ENCODE peak calls at places on chromosomes 4 and X, in five cellular contexts. One of them, this sample, is unnamed.
A peak's percentile ranks its signal among the peaks of the same experiment; 100 is the strongest.

GRCh38 chr4:18917689-18918088 is 896.1 kb upstream of the LCORL start:
- DNase-seq in effector memory CD4-positive, alpha-beta T cell: no peak
- DNase-seq in epithelial cell of esophagus: peak; percentile 39
- DNase-seq in fibroblast of mammary gland: peak; percentile 6
- DNase-seq in heart left ventricle: no peak
- DNase-seq in this sample: peak; percentile 65

GRCh38 chr4:7988437-7988836 is 48.8 kb upstream of the AFAP1 start:
- DNase-seq in effector memory CD4-positive, alpha-beta T cell: no peak
- DNase-seq in epithelial cell of esophagus: peak; percentile 69
- DNase-seq in fibroblast of mammary gland: peak; percentile 53
- DNase-seq in heart left ventricle: no peak
- DNase-seq in this sample: peak; percentile 74

GRCh38 chr4:7335363-7336066 is 99.2 kb downstream of the PSAPL1 start:
- DNase-seq in fibroblast of mammary gland: no peak
- DNase-seq in heart left ventricle: peak; percentile 46
- DNase-seq in effector memory CD4-positive, alpha-beta T cell: no peak
- DNase-seq in epithelial cell of esophagus: no peak
- DNase-seq in this sample: peak; percentile 58

GRCh38 chr4:30802622-30803323 is 82.6 kb downstream of the PCDH7 start:
- DNase-seq in fibroblast of mammary gland: peak; percentile 88
- DNase-seq in heart left ventricle: no peak
- DNase-seq in epithelial cell of esophagus: peak; percentile 46
- DNase-seq in effector memory CD4-positive, alpha-beta T cell: no peak
- DNase-seq in this sample: peak; percentile 42

GRCh38 chr4:156420557-156420956 is 466.9 kb upstream of the CTSO start:
- DNase-seq in effector memory CD4-positive, alpha-beta T cell: no peak
- DNase-seq in heart left ventricle: no peak
- DNase-seq in epithelial cell of esophagus: peak; percentile 2
- DNase-seq in fibroblast of mammary gland: peak; percentile 53
- DNase-seq in this sample: no peak

GRCh38 chr4:98749206-98749605 is 90.8 kb upstream of the TSPAN5 start:
- DNase-seq in epithelial cell of esophagus: no peak
- DNase-seq in effector memory CD4-positive, alpha-beta T cell: no peak
- DNase-seq in fibroblast of mammary gland: peak; percentile 63
- DNase-seq in heart left ventricle: no peak
- DNase-seq in this sample: no peak

GRCh38 chr4:95998311-95998710 is 158.4 kb downstream of the PDHA2 start:
- DNase-seq in fibroblast of mammary gland: peak; percentile 52
- DNase-seq in effector memory CD4-positive, alpha-beta T cell: no peak
- DNase-seq in epithelial cell of esophagus: peak; percentile 81
- DNase-seq in heart left ventricle: no peak
- DNase-seq in this sample: no peak

GRCh38 chrX:13377537-13377936 is 57.7 kb upstream of the ATXN3L start:
- DNase-seq in effector memory CD4-positive, alpha-beta T cell: no peak
- DNase-seq in epithelial cell of esophagus: peak; percentile 62
- DNase-seq in heart left ventricle: peak; percentile 32
- DNase-seq in fibroblast of mammary gland: peak; percentile 97
- DNase-seq in this sample: no peak

GRCh38 chrX:124938715-124939114 is 381.0 kb upstream of the TEX13C start:
- DNase-seq in heart left ventricle: no peak
- DNase-seq in epithelial cell of esophagus: no peak
- DNase-seq in fibroblast of mammary gland: no peak
- DNase-seq in effector memory CD4-positive, alpha-beta T cell: no peak
- DNase-seq in this sample: no peak

GRCh38 chr4:180106122-180106521 is 2137.1 kb upstream of the TENM3 start:
- DNase-seq in effector memory CD4-positive, alpha-beta T cell: no peak
- DNase-seq in epithelial cell of esophagus: peak; percentile 83
- DNase-seq in fibroblast of mammary gland: peak; percentile 6
- DNase-seq in heart left ventricle: no peak
- DNase-seq in this sample: peak; percentile 26

GRCh38 chr4:81235982-81236749 is 21.1 kb upstream of the PRKG2 start:
- DNase-seq in epithelial cell of esophagus: no peak
- DNase-seq in fibroblast of mammary gland: no peak
- DNase-seq in effector memory CD4-positive, alpha-beta T cell: no peak
- DNase-seq in heart left ventricle: no peak
- DNase-seq in this sample: no peak

DNA sequence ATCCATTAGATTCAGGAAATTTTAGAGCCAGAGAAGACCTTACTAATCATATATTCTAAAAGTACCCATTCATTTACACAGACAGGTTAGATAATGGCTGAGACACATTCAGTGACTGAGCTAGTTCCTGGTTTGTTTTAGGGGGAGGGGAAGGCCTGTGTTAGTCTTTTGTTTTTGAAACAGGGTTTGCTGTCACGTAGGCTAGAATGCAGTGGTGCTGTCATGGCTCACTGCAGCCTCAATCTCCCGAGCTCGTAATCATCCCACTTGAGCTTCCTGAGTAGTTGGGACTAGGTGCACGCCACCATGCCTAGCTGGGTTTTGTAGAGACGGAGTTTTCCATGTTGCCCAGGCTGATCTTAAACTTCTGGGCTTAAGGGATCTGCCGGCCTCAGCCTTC is 10.1 kb downstream of the RBPJ start:
- DNase-seq in effector memory CD4-positive, alpha-beta T cell: no peak
- DNase-seq in heart left ventricle: no peak
- DNase-seq in epithelial cell of esophagus: no peak
- DNase-seq in fibroblast of mammary gland: no peak
- DNase-seq in this sample: no peak
- H3K4me3 ChIP-seq in effector memory CD4-positive, alpha-beta T cell: no peak overlapping the region
- H3K4me3 ChIP-seq in heart left ventricle: no peak overlapping the region
- H3K4me3 ChIP-seq in epithelial cell of esophagus: no peak overlapping the region
- H3K4me3 ChIP-seq in fibroblast of mammary gland: no peak overlapping the region
- H3K4me3 ChIP-seq in this sample: no peak overlapping the region

GRCh38 chr4:118825799-118826198 is 10.1 kb downstream of the SEC24D start:
- DNase-seq in heart left ventricle: no peak
- DNase-seq in epithelial cell of esophagus: no peak
- DNase-seq in fibroblast of mammary gland: no peak
- DNase-seq in effector memory CD4-positive, alpha-beta T cell: no peak
- DNase-seq in this sample: no peak
- H3K4me3 ChIP-seq in heart left ventricle: no peak overlapping the region
- H3K4me3 ChIP-seq in epithelial cell of esophagus: no peak overlapping the region
- H3K4me3 ChIP-seq in fibroblast of mammary gland: no peak overlapping the region
- H3K4me3 ChIP-seq in effector memory CD4-positive, alpha-beta T cell: no peak overlapping the region
- H3K4me3 ChIP-seq in this sample: no peak overlapping the region

DNA sequence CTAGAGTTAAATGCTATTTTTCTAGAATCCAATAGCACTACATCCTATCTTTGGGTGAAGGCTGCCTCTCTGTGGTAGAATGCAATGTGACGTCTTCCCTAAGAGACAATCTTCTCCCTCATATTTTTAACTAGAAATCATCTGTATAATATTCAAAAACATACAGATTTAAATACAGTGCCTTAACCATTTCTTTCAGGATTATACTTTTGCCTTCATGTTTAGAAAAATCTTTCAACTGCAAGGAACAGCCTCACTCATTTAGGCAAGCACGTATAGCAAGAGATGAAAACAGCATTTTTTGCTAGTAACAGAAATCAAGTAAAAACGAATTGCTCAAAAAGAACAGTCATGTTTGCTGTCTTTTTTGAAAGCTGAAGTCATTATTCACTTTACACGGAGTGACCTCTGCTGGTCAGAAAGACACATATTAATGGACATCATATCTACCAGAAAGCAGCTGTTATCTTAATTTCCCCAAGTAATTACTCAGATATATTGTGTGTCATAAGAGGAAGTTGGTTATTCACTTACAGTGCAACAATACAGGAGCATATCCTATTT is 422.3 kb downstream of the STPG2 start:
- DNase-seq in fibroblast of mammary gland: peak; percentile 23
- DNase-seq in heart left ventricle: no peak
- DNase-seq in effector memory CD4-positive, alpha-beta T cell: no peak
- DNase-seq in epithelial cell of esophagus: peak; percentile 67
- DNase-seq in this sample: peak; percentile 65
- H3K4me3 ChIP-seq in fibroblast of mammary gland: no peak overlapping the region
- H3K4me3 ChIP-seq in heart left ventricle: no peak overlapping the region
- H3K4me3 ChIP-seq in effector memory CD4-positive, alpha-beta T cell: no peak overlapping the region
- H3K4me3 ChIP-seq in epithelial cell of esophagus: no peak overlapping the region
- H3K4me3 ChIP-seq in this sample: no peak overlapping the region

GRCh38 chr4:68346461-68346860 is 3.4 kb downstream of the YTHDC1 start:
- DNase-seq in heart left ventricle: no peak
- DNase-seq in epithelial cell of esophagus: peak; percentile 88
- DNase-seq in effector memory CD4-positive, alpha-beta T cell: no peak
- DNase-seq in fibroblast of mammary gland: peak; percentile 61
- DNase-seq in this sample: peak; percentile 95

GRCh38 chr4:68344785-68345184 is 5.1 kb downstream of the YTHDC1 start:
- DNase-seq in effector memory CD4-positive, alpha-beta T cell: no peak
- DNase-seq in fibroblast of mammary gland: no peak
- DNase-seq in heart left ventricle: no peak
- DNase-seq in epithelial cell of esophagus: no peak
- DNase-seq in this sample: no peak

GRCh38 chr4:68349361-68350360 is at the start of gene YTHDC1:
- DNase-seq in heart left ventricle: peak; percentile 97
- DNase-seq in fibroblast of mammary gland: peak; percentile 94
- DNase-seq in epithelial cell of esophagus: peak; percentile 99
- DNase-seq in effector memory CD4-positive, alpha-beta T cell: peak; percentile 93
- DNase-seq in this sample: peak; percentile 99

GRCh38 chr4:68348577-68348976 is 1.3 kb downstream of the YTHDC1 start:
- DNase-seq in fibroblast of mammary gland: no peak
- DNase-seq in epithelial cell of esophagus: no peak
- DNase-seq in effector memory CD4-positive, alpha-beta T cell: no peak
- DNase-seq in heart left ventricle: no peak
- DNase-seq in this sample: no peak

DNA sequence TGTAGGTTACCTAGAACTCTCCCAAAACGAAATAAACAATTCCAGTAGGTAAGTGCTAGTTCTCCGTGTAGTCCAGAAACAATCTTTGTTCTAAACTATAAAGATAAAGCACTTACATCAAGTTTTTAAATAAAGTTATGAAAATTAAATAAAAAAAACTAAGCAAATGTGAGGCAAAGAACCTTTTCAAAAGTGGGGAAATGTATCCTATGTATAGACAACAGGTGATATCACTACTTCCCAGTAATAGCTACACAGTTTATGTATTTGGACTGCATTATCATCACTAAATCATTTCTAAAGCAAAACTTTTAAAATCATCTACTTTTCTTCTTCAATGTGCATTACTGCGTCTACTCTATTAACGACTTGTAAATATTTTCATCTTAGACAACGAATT is 2.0 kb downstream of the YTHDC1 start:
- DNase-seq in effector memory CD4-positive, alpha-beta T cell: no peak
- DNase-seq in fibroblast of mammary gland: no peak
- DNase-seq in epithelial cell of esophagus: no peak
- DNase-seq in heart left ventricle: no peak
- DNase-seq in this sample: no peak
- H3K4me3 ChIP-seq in effector memory CD4-positive, alpha-beta T cell: peak overlapping the region; percentile 92
- H3K4me3 ChIP-seq in fibroblast of mammary gland: peak overlapping the region; percentile 78
- H3K4me3 ChIP-seq in epithelial cell of esophagus: peak overlapping the region; percentile 93
- H3K4me3 ChIP-seq in heart left ventricle: peak overlapping the region; percentile 89
- H3K4me3 ChIP-seq in this sample: peak overlapping the region; percentile 93

GRCh38 chr4:139890810-139891209 is 225.2 kb downstream of the MGST2 start:
- DNase-seq in epithelial cell of esophagus: peak; percentile 86
- DNase-seq in effector memory CD4-positive, alpha-beta T cell: no peak
- DNase-seq in heart left ventricle: no peak
- DNase-seq in fibroblast of mammary gland: peak; percentile 86
- DNase-seq in this sample: peak; percentile 46
- H3K4me3 ChIP-seq in epithelial cell of esophagus: no peak overlapping the region
- H3K4me3 ChIP-seq in effector memory CD4-positive, alpha-beta T cell: no peak overlapping the region
- H3K4me3 ChIP-seq in heart left ventricle: no peak overlapping the region
- H3K4me3 ChIP-seq in fibroblast of mammary gland: no peak overlapping the region
- H3K4me3 ChIP-seq in this sample: no peak overlapping the region

DNA sequence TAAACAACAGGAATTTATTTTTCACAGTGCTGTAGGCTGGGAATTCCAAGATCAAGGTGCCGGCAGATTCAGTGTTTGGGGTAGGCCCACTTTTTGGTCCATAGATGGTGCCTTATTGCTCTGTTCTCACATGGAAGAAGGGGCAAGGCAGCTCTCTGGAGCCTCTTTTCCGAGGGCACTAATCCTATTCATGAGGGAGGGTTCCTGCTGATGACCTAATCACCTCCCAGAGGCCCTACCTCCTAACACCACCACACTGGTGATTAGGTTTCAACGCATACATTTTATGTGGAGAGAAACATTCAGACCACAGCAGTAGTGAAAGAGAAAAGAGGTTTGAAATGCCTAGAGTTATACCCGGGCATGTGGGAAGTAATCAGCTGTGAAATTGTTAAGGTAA is 1.4 kb upstream of the POLA1 start:
- DNase-seq in heart left ventricle: no peak
- DNase-seq in fibroblast of mammary gland: no peak
- DNase-seq in epithelial cell of esophagus: no peak
- DNase-seq in effector memory CD4-positive, alpha-beta T cell: no peak
- DNase-seq in this sample: no peak
- H3K4me3 ChIP-seq in heart left ventricle: no peak overlapping the region
- H3K4me3 ChIP-seq in fibroblast of mammary gland: no peak overlapping the region
- H3K4me3 ChIP-seq in epithelial cell of esophagus: no peak overlapping the region
- H3K4me3 ChIP-seq in effector memory CD4-positive, alpha-beta T cell: no peak overlapping the region
- H3K4me3 ChIP-seq in this sample: no peak overlapping the region

GRCh38 chr4:173526034-173526482 is 4.0 kb downstream of the HAND2 start:
- DNase-seq in epithelial cell of esophagus: no peak
- DNase-seq in heart left ventricle: no peak
- DNase-seq in effector memory CD4-positive, alpha-beta T cell: no peak
- DNase-seq in fibroblast of mammary gland: peak; percentile 64
- DNase-seq in this sample: no peak

GRCh38 chr4:173526724-173527102 is 3.3 kb downstream of the HAND2 start:
- DNase-seq in heart left ventricle: no peak
- DNase-seq in epithelial cell of esophagus: no peak
- DNase-seq in effector memory CD4-positive, alpha-beta T cell: no peak
- DNase-seq in fibroblast of mammary gland: no peak
- DNase-seq in this sample: no peak

GRCh38 chr4:173528378-173529321 is 1.4 kb downstream of the HAND2 start:
- DNase-seq in heart left ventricle: no peak
- DNase-seq in epithelial cell of esophagus: no peak
- DNase-seq in effector memory CD4-positive, alpha-beta T cell: no peak
- DNase-seq in fibroblast of mammary gland: peak; percentile 56
- DNase-seq in this sample: no peak

GRCh38 chr4:173525118-173526033 is 4.7 kb downstream of the HAND2 start:
- DNase-seq in effector memory CD4-positive, alpha-beta T cell: no peak
- DNase-seq in heart left ventricle: no peak
- DNase-seq in epithelial cell of esophagus: no peak
- DNase-seq in fibroblast of mammary gland: peak; percentile 70
- DNase-seq in this sample: no peak

GRCh38 chr4:173527103-173527876 is 2.7 kb downstream of the HAND2 start:
- DNase-seq in epithelial cell of esophagus: no peak
- DNase-seq in heart left ventricle: peak; percentile 45
- DNase-seq in fibroblast of mammary gland: peak; percentile 62
- DNase-seq in effector memory CD4-positive, alpha-beta T cell: no peak
- DNase-seq in this sample: no peak
- H3K4me3 ChIP-seq in epithelial cell of esophagus: no peak overlapping the region
- H3K4me3 ChIP-seq in heart left ventricle: peak overlapping the region; percentile 75
- H3K4me3 ChIP-seq in fibroblast of mammary gland: peak overlapping the region; percentile 92
- H3K4me3 ChIP-seq in effector memory CD4-positive, alpha-beta T cell: no peak overlapping the region
- H3K4me3 ChIP-seq in this sample: no peak overlapping the region

GRCh38 chr4:121073672-121074386 is 1.5 kb upstream of the NDNF start:
- DNase-seq in fibroblast of mammary gland: no peak
- DNase-seq in effector memory CD4-positive, alpha-beta T cell: no peak
- DNase-seq in heart left ventricle: no peak
- DNase-seq in epithelial cell of esophagus: no peak
- DNase-seq in this sample: no peak

GRCh38 chr4:121071640-121072037 is 696 bp downstream of the NDNF start:
- DNase-seq in heart left ventricle: no peak
- DNase-seq in epithelial cell of esophagus: no peak
- DNase-seq in effector memory CD4-positive, alpha-beta T cell: no peak
- DNase-seq in fibroblast of mammary gland: no peak
- DNase-seq in this sample: no peak

GRCh38 chr4:121070696-121071639 is 1.4 kb downstream of the NDNF start:
- DNase-seq in epithelial cell of esophagus: peak; percentile 31
- DNase-seq in effector memory CD4-positive, alpha-beta T cell: no peak
- DNase-seq in fibroblast of mammary gland: peak; percentile 47
- DNase-seq in heart left ventricle: peak; percentile 26
- DNase-seq in this sample: no peak

GRCh38 chr4:121072836-121073362 is 564 bp upstream of the NDNF start:
- DNase-seq in epithelial cell of esophagus: no peak
- DNase-seq in fibroblast of mammary gland: no peak
- DNase-seq in heart left ventricle: peak; percentile 15
- DNase-seq in effector memory CD4-positive, alpha-beta T cell: no peak
- DNase-seq in this sample: no peak

GRCh38 chr4:121072080-121072835 is at the start of gene NDNF:
- DNase-seq in effector memory CD4-positive, alpha-beta T cell: peak; percentile 41
- DNase-seq in epithelial cell of esophagus: peak; percentile 26
- DNase-seq in fibroblast of mammary gland: peak; percentile 26
- DNase-seq in heart left ventricle: peak; percentile 38
- DNase-seq in this sample: no peak
- H3K4me3 ChIP-seq in effector memory CD4-positive, alpha-beta T cell: peak within 1 kb of the TSS; percentile 58
- H3K4me3 ChIP-seq in epithelial cell of esophagus: peak within 1 kb of the TSS; percentile 34
- H3K4me3 ChIP-seq in fibroblast of mammary gland: peak within 1 kb of the TSS; percentile 52
- H3K4me3 ChIP-seq in heart left ventricle: peak within 1 kb of the TSS; percentile 68
- H3K4me3 ChIP-seq in this sample: peak within 1 kb of the TSS; percentile 42